ENCODE peak calls at places on chromosomes 12 and 14, in six cellular contexts. W is CD8-positive, alpha-beta T cell; R is CD4-positive, CD25-positive, alpha-beta regulatory T cell; Q is AG04450; D is astrocyte of the spinal cord; P is heart left ventricle. G is an unnamed sample.

GRCh38 chr14:91374897-91375747 is 42.5 kb downstream of the CCDC88C start:
- DNase-seq in P (peak), D (no peak), Q (no peak), R (no peak), W (peak), G (peak)

GRCh38 chr12:120229071-120229582 is 28.2 kb upstream of the RPLP0 start:
- DNase-seq in P (no peak), D (no peak), R (no peak), Q (no peak), W (no peak), G (no peak)

GRCh38 chr12:71503579-71504470 is 64.2 kb downstream of the LGR5 start:
- DNase-seq in R (no peak), W (no peak), P (no peak), D (no peak), Q (no peak), G (peak)

GRCh38 chr14:69325086-69325485 is 65.1 kb downstream of the GALNT16 start:
- DNase-seq in R (no peak), P (no peak), D (no peak), Q (no peak), W (no peak), G (no peak)

GRCh38 chr12:68761442-68761812 is 15.5 kb downstream of the SLC35E3 start:
- DNase-seq in Q (no peak), W (no peak), P (no peak), R (no peak), D (no peak), G (no peak)

GRCh38 chr12:49024543-49024942 is 6.0 kb upstream of the PRKAG1 start:
- DNase-seq in Q (no peak), P (peak), R (no peak), D (no peak), W (no peak), G (no peak)

GRCh38 chr14:89371600-89371999 is 45.4 kb downstream of the FOXN3 start:
- DNase-seq in D (no peak), R (no peak), Q (no peak), P (no peak), W (no peak), G (no peak)

GRCh38 chr14:23548351-23549318 is 2.9 kb downstream of the ZFHX2 start:
- DNase-seq in P (no peak), R (no peak), Q (no peak), W (no peak), D (peak), G (no peak)

GRCh38 chr14:100144645-100144995 is 14.8 kb downstream of the DEGS2 start:
- DNase-seq in D (no peak), W (no peak), R (no peak), Q (no peak), P (no peak), G (no peak)

GRCh38 chr14:89422181-89422951 is 5.3 kb upstream of the FOXN3 start:
- DNase-seq in Q (no peak), R (no peak), W (no peak), P (no peak), D (no peak), G (no peak)

GRCh38 chr12:50825372-50825838 is 17.3 kb upstream of the TMPRSS12 start:
- DNase-seq in W (no peak), R (peak), D (peak), Q (peak), P (no peak), G (peak)

GRCh38 chr12:50505945-50506344 is 1.2 kb downstream of the DIP2B start:
- DNase-seq in W (no peak), Q (no peak), D (peak), P (no peak), R (no peak), G (no peak)

GRCh38 chr14:44829021-44829420 is 132.7 kb downstream of the KLHL28 start:
- DNase-seq in D (no peak), R (no peak), P (no peak), Q (no peak), W (no peak), G (no peak)
- H3K4me3 ChIP-seq in D (no peak), R (no peak), P (no peak), Q (no peak), W (no peak), G (no peak)

GRCh38 chr14:95167177-95167576 is 9.8 kb upstream of the DICER1 start:
- DNase-seq in R (no peak), P (no peak), Q (no peak), D (no peak), W (no peak), G (no peak)
- H3K4me3 ChIP-seq in R (no peak), P (no peak), Q (no peak), D (no peak), W (no peak), G (no peak)

GRCh38 chr12:52690351-52691075 is 10.3 kb upstream of the KRT1 start:
- DNase-seq in Q (no peak), P (no peak), D (no peak), R (no peak), W (no peak), G (no peak)
- H3K4me3 ChIP-seq in Q (no peak), P (peak), D (no peak), R (peak), W (peak), G (peak)

GRCh38 chr12:116382456-116382902 is 105.0 kb upstream of the MED13L start:
- DNase-seq in D (no peak), R (no peak), P (no peak), Q (no peak), W (no peak), G (no peak)
- H3K4me3 ChIP-seq in D (no peak), R (no peak), P (no peak), Q (peak), W (no peak), G (no peak)

G was measured in Jurkat, Clone E6-1.